ENCODE peak calls at places on chromosome 3, in six cellular contexts. Z is EH, C is NCI-H1105 treated with DMSO at 0.1 percent for 48 hours, M is AG04450, E is GM04503, Y is fibroblast of pulmonary artery. R is an unnamed sample.

GRCh38 chr3:194680888-194681615 is 4.6 kb upstream of the FAM43A start:
- DNase-seq in Z (no peak), C (no peak), Y (no peak), E (no peak), M (no peak), R (no peak)

GRCh38 chr3:49772703-49773102 is 13.6 kb downstream of the IP6K1 start:
- DNase-seq in E (no peak), Z (no peak), C (no peak), Y (no peak), M (no peak), R (no peak)

GRCh38 chr3:46490338-46491084 is 7.3 kb upstream of the RTP3 start:
- DNase-seq in Z (peak; percentile 61), C (no peak), M (no peak), Y (no peak), E (no peak), R (no peak)

GRCh38 chr3:120382941-120383447 is 33.8 kb upstream of the LRRC58 start:
- DNase-seq in Y (no peak), M (no peak), C (no peak), Z (no peak), E (no peak), R (no peak)

GRCh38 chr3:142270407-142270806 is 45.0 kb upstream of the GK5 start:
- DNase-seq in C (no peak), E (no peak), Z (no peak), M (no peak), Y (no peak), R (no peak)

GRCh38 chr3:16174976-16175901 is 759 bp downstream of the GALNT15 start:
- DNase-seq in Z (no peak), C (no peak), Y (no peak), E (no peak), M (no peak), R (no peak)

GRCh38 chr3:54094926-54095325 is 27.4 kb upstream of the CACNA2D3 start:
- DNase-seq in E (no peak), C (no peak), Y (peak; percentile 58), Z (no peak), M (no peak), R (no peak)

GRCh38 chr3:126114406-126115386 is 30.8 kb upstream of the SLC41A3 start:
- DNase-seq in Z (no peak), E (no peak), C (no peak), Y (no peak), M (no peak), R (no peak)

GRCh38 chr3:123546133-123546755 is 38.6 kb downstream of the HACD2 start:
- DNase-seq in Z (peak; percentile 89), E (peak; percentile 21), M (peak; percentile 65), C (no peak), Y (peak; percentile 24), R (no peak)

GRCh38 chr3:153026026-153026425 is 136.0 kb upstream of the RAP2B start:
- DNase-seq in M (no peak), Z (peak; percentile 57), C (peak; percentile 70), Y (peak; percentile 79), E (no peak), R (no peak)

GRCh38 chr3:114827495-114827894 is 319.6 kb downstream of the ZBTB20 start:
- DNase-seq in Z (peak; percentile 53), C (peak; percentile 80), E (peak; percentile 4), Y (peak; percentile 66), M (no peak), R (no peak)

GRCh38 chr3:100575704-100576103 is 33.7 kb upstream of the ADGRG7 start:
- DNase-seq in C (no peak), Y (no peak), M (no peak), E (no peak), Z (no peak), R (no peak)

R was measured in T-helper 22 cell.